ENCODE peak calls at places on chromosomes 12 and 14, in six cellular contexts. Q is GM10248; F is left ventricle myocardium superior; M is COLO829; A is activated T-cell treated with anti-CD3 and anti-CD28 coated beads, Interleukin-2, amount 50 U/mL, for 1 hour; K is NCI-H510A. T is an unnamed sample.
A peak's percentile ranks its signal among the peaks of the same experiment; 100 is the strongest.

GRCh38 chr14:105355049-105355575 is 40.6 kb downstream of the PACS2 start:
- DNase-seq in Q (no peak), F (no peak), M (no peak), A (no peak), K (no peak), T (peak; percentile 48)

GRCh38 chr12:127280393-127281275 is 986.3 kb upstream of the TMEM132C start:
- DNase-seq in Q (peak; percentile 46), F (peak; percentile 54), M (peak; percentile 13), A (peak; percentile 60), K (no peak), T (peak; percentile 73)

GRCh38 chr12:98154850-98155249 is 360.5 kb upstream of the TMPO start:
- DNase-seq in Q (no peak), F (no peak), M (peak; percentile 20), A (no peak), K (peak; percentile 66), T (no peak)

GRCh38 chr14:101980700-101981099 is 16.3 kb downstream of the DYNC1H1 start:
- DNase-seq in Q (peak; percentile 53), F (no peak), M (peak; percentile 88), A (no peak), K (no peak), T (no peak)

GRCh38 chr12:22447223-22447622 is 97.1 kb downstream of the C2CD5 start:
- DNase-seq in Q (no peak), F (no peak), M (no peak), A (no peak), K (no peak), T (no peak)

GRCh38 chr14:95117937-95118726 is 39.2 kb downstream of the DICER1 start:
- DNase-seq in Q (no peak), F (no peak), M (no peak), A (no peak), K (no peak), T (no peak)

GRCh38 chr14:35044939-35045797 is 904 bp upstream of the FAM177A1 start:
- DNase-seq in Q (no peak), F (no peak), M (no peak), A (no peak), K (no peak), T (no peak)

GRCh38 chr12:88958153-88958552 is 377.9 kb upstream of the KITLG start:
- DNase-seq in Q (no peak), F (no peak), M (no peak), A (no peak), K (peak; percentile 21), T (no peak)

GRCh38 chr12:129997239-129997638 is 93.4 kb upstream of the TMEM132D start:
- DNase-seq in Q (no peak), F (no peak), M (no peak), A (no peak), K (no peak), T (no peak)

GRCh38 chr14:32137313-32137712 is 60.2 kb downstream of the ARHGAP5 start:
- DNase-seq in Q (no peak), F (no peak), M (no peak), A (no peak), K (no peak), T (no peak)

GRCh38 chr12:106327256-106327852 is 24.8 kb downstream of the TCP11L2 start:
- DNase-seq in Q (no peak), F (no peak), M (no peak), A (no peak), K (no peak), T (no peak)

GRCh38 chr12:111715242-111715641 is 29.4 kb downstream of the ACAD10 start:
- DNase-seq in Q (no peak), F (peak; percentile 75), M (no peak), A (no peak), K (no peak), T (peak; percentile 78)

GRCh38 chr14:24055971-24056799 is 4.4 kb downstream of the CARMIL3 start:
- DNase-seq in Q (no peak), F (no peak), M (no peak), A (no peak), K (no peak), T (no peak)